ENCODE peak calls at places on chromosomes 5 and 9, in eight cellular contexts. E is GM23248, O is HCT116, M is MM.1S, P is PC-3, G is neural progenitor cell, X is SK-N-SH, Y is hepatocyte. N is an unnamed sample.

GRCh38 chr5:64184832-64185231 is 19.2 kb downstream of the RNF180 start:
- DNase-seq in E (no peak), O (no peak), M (peak; percentile 49), P (no peak), G (no peak), X (no peak), Y (no peak), N (no peak)

GRCh38 chr9:120869726-120870125 is 7.3 kb downstream of the PHF19 start:
- DNase-seq in E (no peak), O (no peak), M (no peak), P (no peak), G (no peak), X (no peak), Y (no peak), N (no peak)

GRCh38 chr5:171954721-171955120 is 51.7 kb downstream of the FBXW11 start:
- DNase-seq in E (peak; percentile 57), O (no peak), M (no peak), P (peak; percentile 78), G (no peak), X (no peak), Y (no peak), N (no peak)

GRCh38 chr5:128579111-128579510 is 41.1 kb upstream of the FBN2 start:
- DNase-seq in E (peak; percentile 66), O (no peak), M (no peak), P (peak; percentile 92), G (no peak), X (no peak), Y (no peak), N (no peak)

GRCh38 chr9:18346761-18347160 is 127.2 kb upstream of the ADAMTSL1 start:
- DNase-seq in E (no peak), O (no peak), M (no peak), P (no peak), G (no peak), X (no peak), Y (no peak), N (no peak)

GRCh38 chr9:69193685-69194032 is 19.6 kb downstream of the TJP2 start:
- DNase-seq in E (no peak), O (no peak), M (no peak), P (peak; percentile 44), G (peak; percentile 48), X (peak; percentile 45), Y (no peak), N (peak; percentile 53)

GRCh38 chr5:126098330-126099017 is 324.7 kb upstream of the GRAMD2B start:
- DNase-seq in E (peak; percentile 86), O (no peak), M (no peak), P (no peak), G (no peak), X (peak; percentile 33), Y (no peak), N (no peak)

GRCh38 chr5:11619339-11620028 is 284.8 kb downstream of the CTNND2 start:
- DNase-seq in E (peak; percentile 0), O (no peak), M (no peak), P (peak; percentile 59), G (peak; percentile 44), X (no peak), Y (peak; percentile 41), N (peak; percentile 1)

GRCh38 chr5:2253063-2253653 is 370.4 kb upstream of the IRX4 start:
- DNase-seq in E (no peak), O (no peak), M (no peak), P (no peak), G (no peak), X (no peak), Y (no peak), N (no peak)

GRCh38 chr5:2254880-2255750 is 372.4 kb upstream of the IRX4 start:
- DNase-seq in E (no peak), O (no peak), M (no peak), P (no peak), G (no peak), X (no peak), Y (no peak), N (no peak)

GRCh38 chr5:2256646-2257288 is 374.0 kb upstream of the IRX4 start:
- DNase-seq in E (no peak), O (no peak), M (no peak), P (no peak), G (no peak), X (no peak), Y (no peak), N (no peak)

GRCh38 chr5:2255915-2256645 is 373.4 kb upstream of the IRX4 start:
- DNase-seq in E (no peak), O (no peak), M (no peak), P (no peak), G (no peak), X (no peak), Y (no peak), N (no peak)

GRCh38 chr5:2254404-2254803 is 371.7 kb upstream of the IRX4 start:
- DNase-seq in E (no peak), O (no peak), M (peak; percentile 12), P (no peak), G (no peak), X (no peak), Y (no peak), N (no peak)
- H3K9me3 ChIP-seq in E (no peaks in the 10 kb centered on the region), O (no peaks in the 10 kb centered on the region), M (no peaks in the 10 kb centered on the region), P (no peaks in the 10 kb centered on the region), G (no peaks in the 10 kb centered on the region), X (no peaks in the 10 kb centered on the region), Y (no peaks in the 10 kb centered on the region), N (no peaks in the 10 kb centered on the region)

GRCh38 chr5:155126573-155126972 is 113.0 kb downstream of the KIF4B start:
- DNase-seq in E (no peak), O (no peak), M (no peak), P (no peak), G (no peak), X (no peak), Y (no peak), N (no peak)

GRCh38 chr5:155129513-155129880 is 115.9 kb downstream of the KIF4B start:
- DNase-seq in E (no peak), O (no peak), M (no peak), P (peak; percentile 1), G (no peak), X (no peak), Y (no peak), N (no peak)

GRCh38 chr5:155127552-155127951 is 114.0 kb downstream of the KIF4B start:
- DNase-seq in E (no peak), O (no peak), M (no peak), P (no peak), G (no peak), X (no peak), Y (no peak), N (no peak)

GRCh38 chr5:155125696-155126095 is 112.1 kb downstream of the KIF4B start:
- DNase-seq in E (no peak), O (no peak), M (no peak), P (no peak), G (no peak), X (no peak), Y (no peak), N (no peak)

GRCh38 chr5:155128786-155129512 is 115.4 kb downstream of the KIF4B start:
- DNase-seq in E (peak; percentile 40), O (no peak), M (no peak), P (peak; percentile 2), G (no peak), X (no peak), Y (no peak), N (no peak)
- TF ChIP-seq EZH2phosphoT487 in E (no peak), O (no peak), M (no peak), P (no peak), G (no peak), X (no peak), Y (no peak), N (no peak)

DNA sequence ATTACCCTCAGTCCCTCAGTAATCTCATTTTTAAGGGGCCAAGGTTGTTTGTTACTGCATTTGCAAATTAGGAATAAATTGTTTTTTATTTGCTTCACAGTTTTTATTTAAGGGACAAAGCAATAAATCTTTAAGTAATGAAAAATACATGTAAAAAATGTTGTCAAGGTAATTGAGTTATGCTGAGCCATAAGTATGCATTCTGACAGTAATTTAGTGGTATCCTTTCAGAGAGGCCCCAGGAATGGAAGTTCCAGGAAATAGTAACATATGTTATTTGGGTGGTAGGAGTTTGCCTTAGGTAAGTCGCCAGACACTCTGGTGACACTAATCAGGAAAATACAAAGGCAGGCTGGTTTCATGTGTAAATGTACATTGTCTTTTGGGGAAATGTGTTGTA is 1787.9 kb upstream of the WWC1 start:
- DNase-seq in E (no peak), O (no peak), M (no peak), P (no peak), G (no peak), X (peak; percentile 6), Y (no peak), N (no peak)
- H3K9me3 ChIP-seq in E (no peaks in the 10 kb centered on the region), O (no peaks in the 10 kb centered on the region), M (no peaks in the 10 kb centered on the region), P (peaks cover 4% of the 10 kb centered on the region), G (no peaks in the 10 kb centered on the region), X (peaks cover 2% of the 10 kb centered on the region), Y (no peaks in the 10 kb centered on the region), N (no peaks in the 10 kb centered on the region)

GRCh38 chr5:44983006-44983405 is 174.3 kb downstream of the MRPS30 start:
- DNase-seq in E (no peak), O (peak; percentile 33), M (no peak), P (no peak), G (peak; percentile 2), X (no peak), Y (no peak), N (peak; percentile 8)
- TF ChIP-seq EZH2phosphoT487 in E (no peak), O (no peak), M (no peak), P (no peak), G (no peak), X (no peak), Y (no peak), N (no peak)

GRCh38 chr5:166856771-166857170 is 1434.7 kb upstream of the WWC1 start:
- DNase-seq in E (no peak), O (no peak), M (no peak), P (no peak), G (peak; percentile 89), X (no peak), Y (no peak), N (no peak)
- H3K9me3 ChIP-seq in E (no peaks in the 10 kb centered on the region), O (no peaks in the 10 kb centered on the region), M (no peaks in the 10 kb centered on the region), P (no peaks in the 10 kb centered on the region), G (no peaks in the 10 kb centered on the region), X (no peaks in the 10 kb centered on the region), Y (no peaks in the 10 kb centered on the region), N (no peaks in the 10 kb centered on the region)

DNA sequence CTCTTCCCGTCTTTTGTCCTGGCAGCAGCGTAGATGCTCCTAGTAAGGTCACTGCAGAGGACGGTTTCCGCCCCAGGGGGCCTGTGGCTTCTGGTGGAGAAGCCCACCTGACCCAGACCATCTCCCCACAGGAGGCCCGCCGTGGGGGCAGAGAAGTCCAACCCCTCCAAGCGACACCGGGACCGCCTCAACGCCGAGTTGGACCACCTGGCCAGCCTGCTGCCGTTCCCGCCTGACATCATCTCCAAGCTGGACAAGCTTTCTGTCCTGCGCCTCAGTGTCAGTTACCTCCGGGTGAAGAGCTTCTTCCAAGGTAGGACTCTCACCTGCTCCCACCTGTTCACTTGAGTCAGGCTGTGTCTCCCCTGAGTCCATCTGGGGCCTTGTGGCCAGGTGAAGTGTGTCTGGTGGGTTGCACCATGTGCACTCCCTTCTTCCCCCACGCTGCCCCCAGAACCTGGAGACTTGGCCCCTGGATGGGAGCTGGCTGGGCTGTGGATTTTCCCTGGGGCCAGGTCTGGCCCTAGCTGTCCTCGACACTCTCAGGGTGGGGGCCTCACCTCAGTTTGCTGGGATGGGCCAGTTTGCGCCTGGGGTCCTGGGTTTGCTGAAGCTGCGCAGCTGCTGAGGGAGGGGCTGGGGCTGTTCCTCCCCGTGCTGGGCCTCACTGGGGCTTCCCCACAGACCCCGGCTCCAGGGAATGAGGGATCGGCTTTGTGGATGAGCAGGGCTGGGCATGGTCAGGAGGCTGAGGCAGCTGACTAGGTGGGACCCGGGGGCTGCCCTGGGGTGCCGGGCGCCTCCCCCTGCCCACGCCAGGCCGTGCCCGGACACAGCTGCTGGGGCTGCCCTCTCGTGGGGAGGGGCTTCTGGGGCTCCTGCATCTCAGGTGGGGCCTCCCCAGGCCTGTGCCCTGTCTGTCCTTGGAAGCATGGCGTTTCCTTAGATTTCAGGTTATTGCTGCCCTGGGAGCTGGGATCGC is 32.4 kb downstream of the AHRR start:
- DNase-seq in E (no peak), O (no peak), M (no peak), P (no peak), G (no peak), X (peak; percentile 30), Y (peak; percentile 3), N (no peak)
- TF ChIP-seq EZH2phosphoT487 in E (no peak), O (no peak), M (no peak), P (no peak), G (no peak), X (no peak), Y (no peak), N (no peak)